ENCODE peak calls at places on chromosomes 16 and 17, in eight cellular contexts. N is AG04450; O is T-helper 2 cell; B is iris pigment epithelial cell; V is GM12892; E is right cardiac atrium; I is stimulated activated CD8-positive, alpha-beta memory T cell treated with anti-CD3 and anti-CD28 coated beads, Interleukin-4, amount 100 ng/mL, for 1 hour; H is AG10803. D is an unnamed sample.
A peak's percentile ranks its signal among the peaks of the same experiment; 100 is the strongest.

GRCh38 chr17:27345141-27345904 is 51.4 kb downstream of the WSB1 start:
- DNase-seq in I (no peak), H (no peak), O (no peak), E (no peak), N (no peak), B (peak; percentile 82), V (no peak), D (no peak)

GRCh38 chr17:29760279-29760721 is 137.6 kb upstream of the CORO6 start:
- DNase-seq in V (no peak), I (peak; percentile 15), B (peak; percentile 59), O (no peak), N (no peak), H (peak; percentile 54), E (no peak), D (peak; percentile 14)

GRCh38 chr17:48614904-48615211 is 234 bp downstream of the HOXB8 start:
- DNase-seq in H (peak; percentile 32), E (no peak), V (no peak), B (no peak), I (no peak), N (no peak), O (no peak), D (no peak)

GRCh38 chr17:69018022-69018615 is 42.6 kb downstream of the ABCA9 start:
- DNase-seq in B (no peak), V (no peak), E (no peak), I (no peak), O (no peak), H (no peak), N (no peak), D (no peak)

GRCh38 chr17:2705263-2705662 is 6.3 kb downstream of the CLUH start:
- DNase-seq in H (no peak), I (no peak), B (peak; percentile 83), O (no peak), N (peak; percentile 29), V (no peak), E (no peak), D (no peak)

GRCh38 chr16:4106516-4106915 is 9.7 kb downstream of the ADCY9 start:
- DNase-seq in E (no peak), H (no peak), N (no peak), B (no peak), I (no peak), V (no peak), O (no peak), D (no peak)

GRCh38 chr17:16444258-16444886 is 29.0 kb downstream of the TRPV2 start:
- DNase-seq in O (no peak), N (no peak), B (no peak), I (no peak), V (no peak), H (no peak), E (no peak), D (no peak)

GRCh38 chr17:77436058-77436442 is 295.3 kb downstream of the SEC14L1 start:
- DNase-seq in V (no peak), N (no peak), B (no peak), I (no peak), E (peak; percentile 86), O (no peak), H (peak; percentile 55), D (no peak)

GRCh38 chr17:57499648-57500049 is 243.3 kb downstream of the MSI2 start:
- DNase-seq in B (no peak), N (no peak), O (no peak), H (peak; percentile 53), V (no peak), I (no peak), E (peak; percentile 20), D (no peak)

GRCh38 chr16:77402672-77403071 is 32.2 kb downstream of the ADAMTS18 start:
- DNase-seq in V (no peak), I (no peak), O (no peak), E (no peak), N (no peak), B (no peak), H (no peak), D (no peak)

GRCh38 chr17:56939869-56940484 is 20.9 kb downstream of the COIL start:
- DNase-seq in E (no peak), I (no peak), N (peak; percentile 20), B (peak; percentile 53), O (no peak), V (peak; percentile 27), H (peak; percentile 56), D (no peak)